ENCODE peak calls at places on chromosomes 12 and 14, in seven cellular contexts. P is RWPE1, Y is kidney, G is GM12865, H is pancreas, C is cardiac muscle cell, X is SK-N-SH. O is an unnamed sample.
A peak's percentile ranks its signal among the peaks of the same experiment; 100 is the strongest.

GRCh38 chr14:57078054-57078453 is 190.7 kb downstream of the EXOC5 start:
- DNase-seq in Y (no peak), P (no peak), X (no peak), C (no peak), G (no peak), H (no peak), O (no peak)

GRCh38 chr12:132393991-132394949 is 64.9 kb upstream of the GALNT9 start:
- DNase-seq in P (no peak), H (no peak), G (no peak), Y (peak; percentile 64), X (no peak), C (no peak), O (no peak)

GRCh38 chr12:79186506-79186905 is 321.9 kb downstream of the SYT1 start:
- DNase-seq in X (no peak), Y (no peak), P (no peak), H (no peak), G (no peak), C (no peak), O (no peak)

GRCh38 chr12:57159341-57159740 is 11.9 kb upstream of the LRP1-AS start:
- DNase-seq in X (no peak), Y (no peak), G (no peak), P (no peak), C (no peak), H (no peak), O (no peak)

GRCh38 chr12:75345531-75345930 is 11.1 kb downstream of the GLIPR1L1 start:
- DNase-seq in C (no peak), X (no peak), H (no peak), P (no peak), Y (no peak), G (no peak), O (no peak)

GRCh38 chr12:50326636-50327284 is 43.4 kb upstream of the LIMA1 start:
- DNase-seq in P (no peak), H (peak; percentile 46), G (no peak), C (peak; percentile 81), X (no peak), Y (no peak), O (no peak)

GRCh38 chr14:23381017-23381375 is 4.2 kb downstream of the CMTM5 start:
- DNase-seq in H (no peak), C (no peak), X (no peak), P (no peak), Y (peak; percentile 55), G (no peak), O (no peak)

GRCh38 chr12:132314516-132315233 is 14.7 kb downstream of the GALNT9 start:
- DNase-seq in Y (peak; percentile 59), P (no peak), H (no peak), X (no peak), C (no peak), G (no peak), O (no peak)

GRCh38 chr14:88837495-88837894 is 13.0 kb downstream of the TTC8 start:
- DNase-seq in C (no peak), H (no peak), G (no peak), Y (no peak), X (no peak), P (no peak), O (no peak)

GRCh38 chr12:24982250-24982649 is 33.3 kb upstream of the BCAT1 start:
- DNase-seq in Y (no peak), X (no peak), G (no peak), H (no peak), P (no peak), C (no peak), O (no peak)

GRCh38 chr12:48110691-48111315 is 4.9 kb upstream of the SENP1 start:
- DNase-seq in H (no peak), Y (no peak), G (no peak), C (no peak), P (peak; percentile 15), X (no peak), O (no peak)

GRCh38 chr14:51139221-51139681 is 44.3 kb upstream of the TRIM9 start:
- DNase-seq in H (no peak), Y (no peak), P (peak; percentile 20), G (no peak), X (no peak), C (peak; percentile 53), O (no peak)

GRCh38 chr12:127178039-127178438 is 1088.9 kb upstream of the TMEM132C start:
- DNase-seq in C (no peak), X (no peak), P (no peak), H (no peak), Y (no peak), G (no peak), O (no peak)

GRCh38 chr12:132698336-132698735 is 10.9 kb downstream of the PXMP2 start:
- DNase-seq in H (no peak), G (no peak), Y (no peak), P (no peak), X (no peak), C (no peak), O (no peak)

GRCh38 chr12:101230547-101230946 is 20.5 kb upstream of the SLC5A8 start:
- DNase-seq in P (peak; percentile 54), G (no peak), X (no peak), Y (no peak), C (peak; percentile 12), H (no peak), O (no peak)

GRCh38 chr14:20498622-20499021 is 6.7 kb upstream of the RNASE10 start:
- DNase-seq in X (no peak), P (no peak), G (no peak), H (no peak), C (no peak), Y (no peak), O (no peak)

GRCh38 chr12:11731455-11731854 is 82.0 kb downstream of the ETV6 start:
- DNase-seq in P (peak; percentile 26), Y (no peak), G (peak; percentile 72), H (no peak), C (peak; percentile 66), X (no peak), O (no peak)

GRCh38 chr14:90715993-90716392 is 100.2 kb downstream of the TTC7B start:
- DNase-seq in P (no peak), H (no peak), C (no peak), G (no peak), X (no peak), Y (no peak), O (no peak)

GRCh38 chr14:77681196-77682157 is 26.3 kb downstream of the ALKBH1 start:
- DNase-seq in G (no peak), C (no peak), H (no peak), Y (no peak), P (no peak), X (no peak), O (no peak)

GRCh38 chr12:42094277-42094676 is 50.4 kb downstream of the GXYLT1 start:
- DNase-seq in C (peak; percentile 70), H (no peak), G (no peak), X (no peak), Y (no peak), P (peak; percentile 13), O (peak; percentile 24)

GRCh38 chr12:65606008-65606766 is 218.1 kb upstream of the HMGA2 start:
- DNase-seq in G (no peak), X (no peak), C (no peak), H (no peak), Y (no peak), P (no peak), O (no peak)

GRCh38 chr14:99175331-99176155 is 96.5 kb downstream of the BCL11B start:
- DNase-seq in C (no peak), P (no peak), H (no peak), Y (peak; percentile 74), X (no peak), G (no peak), O (no peak)

GRCh38 chr14:104939666-104940410 is 15.2 kb downstream of the PLD4 start:
- DNase-seq in Y (peak; percentile 48), P (no peak), X (no peak), C (no peak), G (no peak), H (no peak), O (no peak)

GRCh38 chr14:104942586-104942985 is 17.9 kb downstream of the PLD4 start:
- DNase-seq in Y (peak; percentile 68), X (no peak), H (no peak), P (no peak), G (no peak), C (no peak), O (no peak)

GRCh38 chr14:104938960-104939359 is 14.3 kb downstream of the PLD4 start:
- DNase-seq in G (no peak), Y (no peak), P (no peak), H (no peak), C (no peak), X (no peak), O (no peak)

GRCh38 chr14:104941508-104942365 is 17.1 kb downstream of the PLD4 start:
- DNase-seq in X (no peak), H (no peak), G (no peak), P (no peak), C (no peak), Y (peak; percentile 68), O (no peak)

GRCh38 chr14:104940526-104941150 is 16.0 kb downstream of the PLD4 start:
- DNase-seq in P (no peak), G (no peak), H (no peak), Y (peak; percentile 29), C (peak; percentile 11), X (no peak), O (no peak)
- TF ChIP-seq CTCF in P (no peak), G (no peak), H (no peak), Y (no peak), C (peak; percentile 25), X (no peak), O (peak; percentile 35)

GRCh38 chr14:21768116-21768874 is 94.7 kb upstream of the OR4E1 start:
- DNase-seq in H (no peak), X (peak; percentile 11), G (peak; percentile 24), P (peak; percentile 42), Y (no peak), C (peak; percentile 31), O (no peak)
- TF ChIP-seq CTCF in H (no peak), X (peak; percentile 55), G (peak; percentile 38), P (peak; percentile 25), Y (no peak), C (peak; percentile 53), O (peak; percentile 69)

DNA sequence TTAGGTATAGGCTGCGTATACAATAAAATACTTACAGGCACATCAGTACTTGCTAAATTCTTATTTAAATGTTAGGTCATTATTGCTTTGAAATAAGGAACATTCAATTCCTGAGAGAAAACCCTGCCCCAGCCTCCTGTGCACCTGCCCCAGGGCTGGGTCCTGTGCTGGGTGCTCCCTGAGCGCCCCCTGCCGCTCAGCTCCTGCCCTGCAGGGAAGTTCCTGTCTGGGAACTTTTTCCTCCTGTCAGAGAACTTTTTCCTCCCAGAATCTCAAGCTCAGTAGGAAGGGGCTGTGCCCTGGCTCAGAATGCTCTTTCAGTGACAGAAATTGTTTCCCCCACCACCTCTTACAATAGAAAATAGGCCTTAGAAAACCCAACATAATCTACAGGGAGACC is 751.1 kb downstream of the TMEM121 start:
- DNase-seq in G (peak; percentile 1), Y (no peak), H (peak; percentile 16), X (peak; percentile 44), C (no peak), P (no peak), O (peak; percentile 43)
- TF ChIP-seq CTCF in G (peak; percentile 65), Y (peak; percentile 32), H (peak; percentile 2), X (peak; percentile 66), C (no peak), P (peak; percentile 49), O (peak; percentile 86)

DNA sequence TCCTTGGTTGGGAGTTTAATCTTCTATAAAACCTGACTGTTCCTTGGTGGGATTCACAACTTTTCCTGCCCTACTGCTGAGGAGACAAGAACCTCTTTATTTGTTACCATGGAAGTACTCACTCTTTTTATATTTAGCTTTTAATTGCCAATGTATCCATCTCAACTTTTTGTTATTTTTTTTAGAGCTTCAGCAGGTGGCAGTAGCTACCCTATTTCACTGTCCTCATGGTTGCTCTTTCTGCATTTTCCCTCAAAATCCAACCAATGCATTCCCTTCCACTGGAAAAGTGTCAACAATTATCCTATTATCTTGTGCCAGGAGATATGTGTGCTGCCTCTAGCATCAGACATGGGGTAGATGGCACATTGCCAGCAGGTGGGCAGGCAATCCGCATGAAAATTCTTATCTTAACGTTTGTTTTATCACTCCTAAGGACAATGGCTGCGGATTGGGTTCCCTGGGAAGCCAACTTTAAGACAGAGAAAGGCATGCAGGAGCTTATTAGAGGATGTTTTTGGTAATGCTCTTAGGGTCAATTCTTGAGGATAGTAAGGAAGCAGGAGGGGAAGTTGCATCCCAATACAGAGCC is 406.4 kb downstream of the SNAPC1 start:
- DNase-seq in H (no peak), G (no peak), P (no peak), Y (no peak), X (no peak), C (no peak), O (no peak)
- TF ChIP-seq CTCF in H (no peak), G (no peak), P (no peak), Y (no peak), X (peak; percentile 38), C (no peak), O (no peak)

O was measured in BE2C.